ENCODE peak calls at places on chromosomes 13 and 19, in eight cellular contexts. P is stimulated activated CD4-positive, alpha-beta T cell treated with anti-CD3 and anti-CD28 coated beads, Interleukin-2, amount 100 ng/mL, for 48 hours; I is activated CD8-positive, alpha-beta memory T cell treated with anti-CD3 and anti-CD28 coated beads for 1 hour; K is adrenal gland; X is fibroblast of lung; L is KG1; J is cardiac muscle cell; W is Daoy. B is an unnamed sample.

GRCh38 chr19:41328818-41329220 is 18.8 kb downstream of the CCDC97 start:
- DNase-seq in P (no peak), I (no peak), K (peak), X (no peak), L (no peak), J (no peak), W (no peak), B (no peak)

GRCh38 chr13:43289458-43290255 is 266.3 kb downstream of the DNAJC15 start:
- DNase-seq in P (no peak), I (no peak), K (no peak), X (peak), L (no peak), J (no peak), W (no peak), B (no peak)

GRCh38 chr19:16200038-16200775 is 2.5 kb downstream of the AP1M1 start:
- DNase-seq in P (no peak), I (no peak), K (peak), X (no peak), L (no peak), J (peak), W (no peak), B (peak)

GRCh38 chr13:72716776-72717175 is 10.7 kb downstream of the MZT1 start:
- DNase-seq in P (no peak), I (no peak), K (no peak), X (no peak), L (no peak), J (peak), W (no peak), B (no peak)

GRCh38 chr19:2517881-2518601 is 42.1 kb downstream of the GADD45B start:
- DNase-seq in P (no peak), I (no peak), K (no peak), X (peak), L (no peak), J (no peak), W (no peak), B (no peak)

GRCh38 chr13:113660066-113660465 is 2.1 kb upstream of the ATP4B start:
- DNase-seq in P (no peak), I (no peak), K (peak), X (no peak), L (no peak), J (no peak), W (no peak), B (no peak)

GRCh38 chr19:3243851-3244700 is 19.6 kb downstream of the CELF5 start:
- DNase-seq in P (peak), I (peak), K (peak), X (peak), L (peak), J (peak), W (peak), B (no peak)

GRCh38 chr13:46962286-46962941 is 65.6 kb upstream of the HTR2A start:
- DNase-seq in P (no peak), I (no peak), K (no peak), X (peak), L (no peak), J (peak), W (peak), B (no peak)

GRCh38 chr13:70357031-70357430 is 248.8 kb upstream of the KLHL1 start:
- DNase-seq in P (no peak), I (no peak), K (no peak), X (no peak), L (no peak), J (no peak), W (no peak), B (no peak)

GRCh38 chr19:18941628-18942354 is 774 bp upstream of the HOMER3 start:
- DNase-seq in P (no peak), I (no peak), K (no peak), X (no peak), L (no peak), J (no peak), W (no peak), B (no peak)

GRCh38 chr13:103996733-103997132 is 930.5 kb upstream of the SLC10A2 start:
- DNase-seq in P (no peak), I (no peak), K (no peak), X (no peak), L (no peak), J (no peak), W (no peak), B (no peak)

GRCh38 chr19:46386151-46386550 is 27.2 kb downstream of the CCDC8 start:
- DNase-seq in P (no peak), I (no peak), K (peak), X (no peak), L (no peak), J (no peak), W (no peak), B (no peak)

GRCh38 chr13:22235950-22236290 is 565.0 kb downstream of the FGF9 start:
- DNase-seq in P (no peak), I (no peak), K (no peak), X (no peak), L (no peak), J (no peak), W (no peak), B (no peak)

GRCh38 chr19:10861118-10861651 is 10.2 kb upstream of the CARM1 start:
- DNase-seq in P (peak), I (no peak), K (peak), X (no peak), L (no peak), J (peak), W (peak), B (peak)

GRCh38 chr19:58034476-58034790 is 608 bp downstream of the ZSCAN1 start:
- DNase-seq in P (no peak), I (no peak), K (no peak), X (no peak), L (no peak), J (no peak), W (no peak), B (no peak)

GRCh38 chr19:51001495-51001894 is at the start of gene KLK8:
- DNase-seq in P (no peak), I (no peak), K (no peak), X (no peak), L (no peak), J (no peak), W (no peak), B (no peak)

GRCh38 chr13:100044936-100045335 is 44.0 kb upstream of the PCCA start:
- DNase-seq in P (no peak), I (no peak), K (no peak), X (no peak), L (no peak), J (no peak), W (no peak), B (no peak)

GRCh38 chr19:33497151-33497777 is 24.3 kb downstream of the PEPD start:
- DNase-seq in P (no peak), I (no peak), K (no peak), X (no peak), L (no peak), J (no peak), W (no peak), B (no peak)

GRCh38 chr13:37984357-37984756 is 114.8 kb upstream of the TRPC4 start:
- DNase-seq in P (no peak), I (no peak), K (no peak), X (no peak), L (no peak), J (no peak), W (no peak), B (no peak)

GRCh38 chr19:41688098-41688497 is at the start of gene CEACAM7:
- DNase-seq in P (no peak), I (no peak), K (no peak), X (no peak), L (no peak), J (no peak), W (no peak), B (no peak)

GRCh38 chr13:91804724-91805123 is 406.3 kb downstream of the GPC5 start:
- DNase-seq in P (no peak), I (no peak), K (no peak), X (no peak), L (no peak), J (no peak), W (no peak), B (no peak)

GRCh38 chr13:44243198-44243852 is 130.3 kb upstream of the SERP2 start:
- DNase-seq in P (no peak), I (no peak), K (peak), X (peak), L (peak), J (peak), W (peak), B (no peak)

GRCh38 chr19:8251025-8251472 is 41.9 kb downstream of the CERS4 start:
- DNase-seq in P (no peak), I (no peak), K (peak), X (peak), L (no peak), J (peak), W (peak), B (no peak)

GRCh38 chr13:46571189-46571901 is 18.4 kb downstream of the LRCH1 start:
- DNase-seq in P (no peak), I (no peak), K (no peak), X (peak), L (no peak), J (peak), W (no peak), B (no peak)

GRCh38 chr13:73591861-73592260 is 533.1 kb downstream of the KLF5 start:
- DNase-seq in P (no peak), I (no peak), K (no peak), X (no peak), L (no peak), J (no peak), W (no peak), B (no peak)

GRCh38 chr13:94825507-94825906 is 113.2 kb upstream of the SOX21 start:
- DNase-seq in P (no peak), I (no peak), K (peak), X (peak), L (no peak), J (peak), W (no peak), B (no peak)

GRCh38 chr19:1563251-1563650 is 4.9 kb downstream of the MEX3D start:
- DNase-seq in P (no peak), I (no peak), K (no peak), X (no peak), L (no peak), J (no peak), W (no peak), B (no peak)

GRCh38 chr19:35122687-35123551 is 7.3 kb downstream of the FXYD3 start:
- DNase-seq in P (no peak), I (no peak), K (no peak), X (no peak), L (no peak), J (no peak), W (no peak), B (no peak)

GRCh38 chr19:46861691-46862503 is 1.1 kb downstream of the ARHGAP35 start:
- DNase-seq in P (no peak), I (no peak), K (no peak), X (no peak), L (no peak), J (no peak), W (peak), B (no peak)

GRCh38 chr19:15223649-15224371 is 8.4 kb downstream of the EPHX3 start:
- DNase-seq in P (no peak), I (no peak), K (no peak), X (no peak), L (no peak), J (peak), W (no peak), B (no peak)

GRCh38 chr13:49444517-49445395 is 682 bp downstream of the SETDB2 start:
- DNase-seq in P (peak), I (no peak), K (peak), X (peak), L (peak), J (peak), W (peak), B (peak)

GRCh38 chr13:92843549-92843948 is 383.1 kb upstream of the GPC6 start:
- DNase-seq in P (no peak), I (no peak), K (no peak), X (peak), L (no peak), J (peak), W (peak), B (no peak)

GRCh38 chr19:49016067-49016839 is 638 bp downstream of the LHB start:
- DNase-seq in P (no peak), I (no peak), K (no peak), X (no peak), L (no peak), J (no peak), W (no peak), B (no peak)